ENCODE peak calls at places on chromosomes 6 and 20, in four cellular contexts. Y is NCI-H460, T is OCI-M1, E is stromal cell of bone marrow. U is an unnamed sample.

GRCh38 chr6:52155791-52156576 is 30.2 kb upstream of the IL17A start:
- DNase-seq in Y (no peak), T (peak), E (no peak), U (no peak)

GRCh38 chr20:54062812-54063280 is 7.5 kb downstream of the BCAS1 start:
- DNase-seq in Y (peak), T (peak), E (peak), U (peak)

GRCh38 chr20:50415516-50416268 is 94.5 kb upstream of the PTPN1 start:
- DNase-seq in Y (peak), T (no peak), E (peak), U (peak)

GRCh38 chr6:121582262-121582661 is 146.8 kb downstream of the GJA1 start:
- DNase-seq in Y (no peak), T (no peak), E (no peak), U (no peak)

GRCh38 chr6:140854363-140854762 is 1278.4 kb upstream of the GJE1 start:
- DNase-seq in Y (no peak), T (no peak), E (no peak), U (no peak)

GRCh38 chr6:147179809-147180208 is 24.4 kb upstream of the STXBP5 start:
- DNase-seq in Y (no peak), T (no peak), E (no peak), U (no peak)

GRCh38 chr6:14883921-14884320 is 361.9 kb upstream of the JARID2 start:
- DNase-seq in Y (no peak), T (no peak), E (peak), U (no peak)

GRCh38 chr6:146347090-146347489 is 196.5 kb upstream of the RAB32 start:
- DNase-seq in Y (no peak), T (no peak), E (no peak), U (no peak)

GRCh38 chr6:33923857-33924514 is 120.2 kb upstream of the MLN start:
- DNase-seq in Y (no peak), T (no peak), E (no peak), U (no peak)

GRCh38 chr6:146878564-146879343 is 280.0 kb downstream of the ADGB start:
- DNase-seq in Y (no peak), T (peak), E (peak), U (peak)

GRCh38 chr6:5190467-5190866 is 70.3 kb downstream of the LYRM4 start:
- DNase-seq in Y (peak), T (no peak), E (peak), U (no peak)

GRCh38 chr6:126033696-126034095 is 47.4 kb downstream of the TRMT11 start:
- DNase-seq in Y (peak), T (peak), E (peak), U (peak)

GRCh38 chr20:24771651-24772061 is 177.4 kb upstream of the CST7 start:
- DNase-seq in Y (no peak), T (no peak), E (no peak), U (no peak)

GRCh38 chr20:1280421-1281102 is 14.5 kb downstream of the SNPH start:
- DNase-seq in Y (no peak), T (no peak), E (no peak), U (no peak)

GRCh38 chr20:64053841-64054661 is 4.6 kb upstream of the SOX18 start:
- DNase-seq in Y (no peak), T (peak), E (no peak), U (no peak)

GRCh38 chr6:136371951-136372350 is 82.3 kb upstream of the BCLAF1 start:
- DNase-seq in Y (no peak), T (peak), E (peak), U (no peak)

GRCh38 chr6:30775104-30775503 is 30.8 kb upstream of the IER3 start:
- DNase-seq in Y (no peak), T (no peak), E (no peak), U (no peak)

GRCh38 chr20:34540596-34541263 is 17.8 kb upstream of the MAP1LC3A start:
- DNase-seq in Y (no peak), T (no peak), E (no peak), U (no peak)

GRCh38 chr6:152950240-152950639 is 32.6 kb downstream of the FBXO5 start:
- DNase-seq in Y (no peak), T (no peak), E (no peak), U (no peak)

GRCh38 chr6:166987930-166988329 is 11.3 kb upstream of the CEP43 start:
- DNase-seq in Y (no peak), T (no peak), E (no peak), U (no peak)

U was measured in small intestine.